ENCODE peak calls at places on chromosome 14, in six cellular contexts. H, B, T, W, O and I are unnamed samples.

GRCh38 chr14:95165517-95165916 is 8.2 kb upstream of the DICER1 start:
- DNase-seq in H (no peak), B (no peak), T (no peak), W (no peak), O (no peak), I (no peak)

GRCh38 chr14:46063872-46064271 is 587.7 kb downstream of the RPL10L start:
- DNase-seq in H (no peak), B (peak; percentile 0), T (no peak), W (no peak), O (no peak), I (no peak)

GRCh38 chr14:91424813-91425719 is 7.4 kb upstream of the CCDC88C start:
- DNase-seq in H (no peak), B (no peak), T (no peak), W (no peak), O (no peak), I (no peak)

GRCh38 chr14:38755036-38755435 is 348.0 kb downstream of the SEC23A start:
- DNase-seq in H (no peak), B (no peak), T (no peak), W (no peak), O (no peak), I (no peak)

GRCh38 chr14:54459106-54459505 is 17.9 kb upstream of the CNIH1 start:
- DNase-seq in H (no peak), B (no peak), T (no peak), W (no peak), O (no peak), I (no peak)

GRCh38 chr14:39080886-39081285 is 22.1 kb downstream of the SEC23A start:
- DNase-seq in H (no peak), B (no peak), T (no peak), W (no peak), O (no peak), I (no peak)

GRCh38 chr14:101917413-101918124 is 46.8 kb upstream of the DYNC1H1 start:
- DNase-seq in H (no peak), B (no peak), T (no peak), W (no peak), O (no peak), I (no peak)

GRCh38 chr14:100771121-100771800 is 44.6 kb downstream of the DLK1 start:
- DNase-seq in H (no peak), B (no peak), T (no peak), W (no peak), O (no peak), I (no peak)

GRCh38 chr14:38808734-38809455 is 294.1 kb downstream of the SEC23A start:
- DNase-seq in H (peak; percentile 11), B (peak; percentile 2), T (no peak), W (no peak), O (peak; percentile 20), I (no peak)

GRCh38 chr14:56199095-56199975 is 81.1 kb downstream of the PELI2 start:
- DNase-seq in H (no peak), B (peak; percentile 95), T (peak; percentile 94), W (peak; percentile 98), O (no peak), I (peak; percentile 97)